ENCODE peak calls at places on chromosome 19, in four cellular contexts. One of them, this sample, is unnamed.
A peak's percentile ranks its signal among the peaks of the same experiment; 100 is the strongest.

GRCh38 chr19:9109959-9110358 is 2.7 kb upstream of the OR7G2 start:
- DNase-seq in HepG2: peak; percentile 5
- DNase-seq in HCT116: no peak
- DNase-seq in K562: no peak
- DNase-seq in this sample: no peak

GRCh38 chr19:17860331-17860992 is 752 bp downstream of the RPL18A start:
- DNase-seq in HepG2: no peak
- DNase-seq in K562: peak; percentile 37
- DNase-seq in HCT116: no peak
- DNase-seq in this sample: no peak

GRCh38 chr19:947707-948533 is 22.1 kb downstream of the ARID3A start:
- DNase-seq in HepG2: no peak
- DNase-seq in HCT116: no peak
- DNase-seq in K562: no peak
- DNase-seq in this sample: peak; percentile 92

GRCh38 chr19:17996826-17997316 is 11.1 kb upstream of the ARRDC2 start:
- DNase-seq in K562: peak; percentile 90
- DNase-seq in HepG2: peak; percentile 59
- DNase-seq in HCT116: peak; percentile 48
- DNase-seq in this sample: no peak

GRCh38 chr19:10812902-10813404 is 23.1 kb downstream of the TMED1 start:
- DNase-seq in HCT116: no peak
- DNase-seq in HepG2: no peak
- DNase-seq in K562: peak; percentile 91
- DNase-seq in this sample: no peak

GRCh38 chr19:35556846-35557538 is 6.5 kb downstream of the ATP4A start:
- DNase-seq in HCT116: no peak
- DNase-seq in K562: no peak
- DNase-seq in HepG2: no peak
- DNase-seq in this sample: no peak

GRCh38 chr19:2149980-2150793 is 1.2 kb downstream of the AP3D1 start:
- DNase-seq in K562: peak; percentile 38
- DNase-seq in HCT116: no peak
- DNase-seq in HepG2: no peak
- DNase-seq in this sample: no peak

GRCh38 chr19:46944918-46945628 is 74.6 kb upstream of the NPAS1 start:
- DNase-seq in K562: no peak
- DNase-seq in HCT116: no peak
- DNase-seq in HepG2: no peak
- DNase-seq in this sample: no peak

GRCh38 chr19:42596391-42597071 is 1.8 kb upstream of the CEACAM8 start:
- DNase-seq in HCT116: no peak
- DNase-seq in HepG2: no peak
- DNase-seq in K562: peak; percentile 47
- DNase-seq in this sample: no peak

GRCh38 chr19:7751157-7751783 is 3.9 kb upstream of the CD209 start:
- DNase-seq in HepG2: no peak
- DNase-seq in K562: no peak
- DNase-seq in HCT116: no peak
- DNase-seq in this sample: peak; percentile 56

GRCh38 chr19:6723108-6723618 is 2.7 kb upstream of the C3 start:
- DNase-seq in K562: no peak
- DNase-seq in HCT116: no peak
- DNase-seq in HepG2: peak; percentile 93
- DNase-seq in this sample: no peak
- TF ChIP-seq POLR2A in K562: no peak
- TF ChIP-seq POLR2A in HCT116: no peak
- TF ChIP-seq POLR2A in HepG2: no peak
- TF ChIP-seq POLR2A in this sample: no peak

GRCh38 chr19:3357731-3358391 is 8.5 kb upstream of the NFIC start:
- DNase-seq in K562: peak; percentile 66
- DNase-seq in HepG2: no peak
- DNase-seq in HCT116: no peak
- DNase-seq in this sample: no peak
- H2AFZ ChIP-seq in K562: peak overlapping the region; percentile 52
- H2AFZ ChIP-seq in HepG2: no peak overlapping the region
- H2AFZ ChIP-seq in HCT116: no peak overlapping the region
- H2AFZ ChIP-seq in this sample: no peak overlapping the region

DNA sequence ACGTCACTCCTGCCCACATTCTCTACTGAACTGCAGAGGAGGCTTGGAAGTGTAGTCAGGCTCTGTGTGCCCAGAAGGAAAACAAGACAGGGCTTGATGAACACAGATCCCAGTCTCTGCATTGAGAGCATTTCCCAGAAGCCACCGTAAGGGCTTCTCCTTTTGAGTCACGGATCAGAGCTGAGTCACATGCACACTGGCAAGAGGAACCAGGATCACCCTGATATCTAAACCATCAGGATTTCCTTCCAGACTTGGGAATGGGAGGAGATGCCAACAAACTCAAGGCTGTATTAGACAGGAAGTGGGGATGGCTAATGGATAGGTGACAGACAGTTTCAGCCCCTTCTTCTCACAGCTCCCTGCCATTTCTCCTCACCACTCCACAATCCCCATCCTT is 17.7 kb upstream of the FBXO17 start:
- DNase-seq in HepG2: no peak
- DNase-seq in HCT116: no peak
- DNase-seq in K562: no peak
- DNase-seq in this sample: no peak
- TF ChIP-seq ZBTB33 in HepG2: no peak
- TF ChIP-seq ZBTB33 in HCT116: no peak
- TF ChIP-seq ZBTB33 in K562: no peak
- TF ChIP-seq ZBTB33 in this sample: no peak

GRCh38 chr19:48363810-48364563 is at the start of the genes SYNGR4 and TMEM143:
- DNase-seq in K562: peak; percentile 100
- DNase-seq in HCT116: peak; percentile 99
- DNase-seq in HepG2: peak; percentile 99
- DNase-seq in this sample: peak; percentile 99
- TF ChIP-seq POLR2A in K562: peak; percentile 13
- TF ChIP-seq POLR2A in HCT116: peak; percentile 36
- TF ChIP-seq POLR2A in HepG2: peak; percentile 64
- TF ChIP-seq POLR2A in this sample: peak; percentile 70